ENCODE peak calls at places on chromosomes 16 and 17, in four cellular contexts. F is CD4-positive, alpha-beta memory T cell; K is fibroblast of pulmonary artery; P is transverse colon. B is an unnamed sample.

GRCh38 chr16:1078579-1079021 is 6.1 kb downstream of the SSTR5 start:
- DNase-seq in K (peak), P (peak), F (no peak), B (no peak)

GRCh38 chr17:36507266-36507665 is 20.8 kb downstream of the ZNHIT3 start:
- DNase-seq in K (no peak), F (no peak), P (no peak), B (no peak)

GRCh38 chr16:19659554-19659953 is 58.5 kb downstream of the KNOP1 start:
- DNase-seq in P (no peak), F (no peak), K (no peak), B (no peak)

GRCh38 chr16:74577882-74578366 is 29.0 kb downstream of the GLG1 start:
- DNase-seq in K (peak), F (no peak), P (no peak), B (no peak)

GRCh38 chr16:14486520-14487303 is 143.3 kb downstream of the PARN start:
- DNase-seq in K (peak), F (no peak), P (peak), B (no peak)

GRCh38 chr17:35981246-35981645 is at the start of gene CCL16:
- DNase-seq in F (no peak), P (no peak), K (no peak), B (no peak)

GRCh38 chr16:13083687-13084086 is 182.3 kb downstream of the SHISA9 start:
- DNase-seq in F (no peak), P (no peak), K (no peak), B (no peak)

GRCh38 chr17:20066253-20066652 is 57.1 kb downstream of the SPECC1 start:
- DNase-seq in F (no peak), K (peak), P (no peak), B (no peak)

GRCh38 chr16:48503779-48504178 is 106.2 kb downstream of the N4BP1 start:
- DNase-seq in F (no peak), P (peak), K (peak), B (no peak)

GRCh38 chr16:55056585-55057520 is 126.2 kb downstream of the IRX5 start:
- DNase-seq in P (no peak), K (no peak), F (no peak), B (no peak)

GRCh38 chr17:72119963-72120877 is 600 bp upstream of the SOX9 start:
- DNase-seq in P (peak), K (peak), F (no peak), B (no peak)
- H3K4me3 ChIP-seq in P (peak), K (peak), F (no peak), B (no peak)

GRCh38 chr17:64218066-64218465 is 45.0 kb downstream of the TEX2 start:
- DNase-seq in F (no peak), K (no peak), P (no peak), B (peak)
- H3K4me3 ChIP-seq in F (no peak), K (no peak), P (no peak), B (no peak)

GRCh38 chr16:67645397-67646121 is 615 bp downstream of the CARMIL2 start:
- DNase-seq in P (no peak), K (no peak), F (no peak), B (no peak)
- H3K4me3 ChIP-seq in P (peak), K (no peak), F (peak), B (peak)

GRCh38 chr17:11330871-11331270 is 89.9 kb downstream of the SHISA6 start:
- DNase-seq in F (no peak), P (no peak), K (no peak), B (no peak)
- H3K4me3 ChIP-seq in F (no peak), P (no peak), K (no peak), B (no peak)

B was measured in naive thymus-derived CD4-positive, alpha-beta T cell.